ENCODE peak calls at places on chromosomes 3 and 15, in four cellular contexts. S is uterus, F is NCI-H524, A is GM13977. G is an unnamed sample.
A peak's percentile ranks its signal among the peaks of the same experiment; 100 is the strongest.

GRCh38 chr3:139295040-139295439 is 48.8 kb upstream of the MRPS22 start:
- DNase-seq in F (no peak), A (no peak), S (no peak), G (no peak)

GRCh38 chr15:98843844-98844243 is 163.7 kb downstream of the PGPEP1L start:
- DNase-seq in S (no peak), F (no peak), A (no peak), G (no peak)

GRCh38 chr3:86056962-86057361 is 934.0 kb downstream of the VGLL3 start:
- DNase-seq in S (no peak), A (no peak), F (no peak), G (no peak)

GRCh38 chr3:15623535-15624450 is 22.2 kb downstream of the BTD start:
- DNase-seq in F (no peak), S (no peak), A (no peak), G (no peak)

GRCh38 chr3:66822059-66823009 is 175.8 kb upstream of the KBTBD8 start:
- DNase-seq in A (peak; percentile 43), F (peak; percentile 61), S (peak; percentile 46), G (peak; percentile 40)

GRCh38 chr3:34178415-34178814 is 380.0 kb downstream of the PDCD6IP start:
- DNase-seq in F (no peak), A (no peak), S (no peak), G (no peak)

GRCh38 chr3:108407858-108408257 is 102.5 kb downstream of the MYH15 start:
- DNase-seq in F (no peak), A (no peak), S (no peak), G (no peak)

GRCh38 chr3:189947948-189948723 is 172.6 kb downstream of the P3H2 start:
- DNase-seq in F (peak; percentile 44), S (no peak), A (peak; percentile 22), G (peak; percentile 42)

GRCh38 chr15:31925541-31925940 is 104.8 kb upstream of the CHRNA7 start:
- DNase-seq in S (no peak), A (no peak), F (no peak), G (no peak)

GRCh38 chr3:25655659-25656058 is 9.0 kb downstream of the TOP2B start:
- DNase-seq in A (no peak), S (no peak), F (no peak), G (no peak)